ENCODE peak calls at places on chromosomes 3 and 15, in four cellular contexts. S is activated B cell treated with CpG ODN at 0.5 μM for 24 hours, V is breast epithelium, W is GM12864. T is an unnamed sample.

GRCh38 chr3:11582123-11582968 is 61.4 kb downstream of the VGLL4 start:
- DNase-seq in S (no peak), V (peak; percentile 79), W (no peak), T (peak; percentile 89)

GRCh38 chr15:89381888-89382287 is 47.3 kb upstream of the POLG start:
- DNase-seq in S (no peak), V (no peak), W (no peak), T (no peak)

GRCh38 chr3:113436794-113437193 is 4.5 kb downstream of the CFAP44 start:
- DNase-seq in S (no peak), V (no peak), W (no peak), T (no peak)

GRCh38 chr15:34354286-34354685 is 11.2 kb downstream of the NUTM1 start:
- DNase-seq in S (no peak), V (no peak), W (no peak), T (no peak)

GRCh38 chr15:75597667-75598341 is 18.7 kb upstream of the PTPN9 start:
- DNase-seq in S (no peak), V (no peak), W (no peak), T (no peak)

GRCh38 chr3:40042752-40043443 is 233.5 kb downstream of the MYRIP start:
- DNase-seq in S (no peak), V (no peak), W (no peak), T (no peak)

GRCh38 chr3:101100361-101101009 is 107.3 kb upstream of the ABI3BP start:
- DNase-seq in S (no peak), V (no peak), W (no peak), T (no peak)

GRCh38 chr3:114624047-114624445 is 330.2 kb downstream of the TIGIT start:
- DNase-seq in S (no peak), V (no peak), W (no peak), T (peak; percentile 36)

GRCh38 chr3:172808969-172809546 is 58.5 kb downstream of the ECT2 start:
- DNase-seq in S (no peak), V (no peak), W (no peak), T (peak; percentile 8)

GRCh38 chr3:151576524-151576923 is 115.7 kb upstream of the IGSF10 start:
- DNase-seq in S (no peak), V (no peak), W (no peak), T (no peak)

GRCh38 chr3:151579571-151580270 is 118.9 kb upstream of the IGSF10 start:
- DNase-seq in S (no peak), V (peak; percentile 20), W (no peak), T (no peak)

GRCh38 chr3:151581046-151581445 is 120.2 kb upstream of the IGSF10 start:
- DNase-seq in S (no peak), V (no peak), W (no peak), T (no peak)

GRCh38 chr3:151580592-151580991 is 119.7 kb upstream of the IGSF10 start:
- DNase-seq in S (no peak), V (no peak), W (no peak), T (peak; percentile 69)

GRCh38 chr3:151578495-151578894 is 117.6 kb upstream of the IGSF10 start:
- DNase-seq in S (no peak), V (no peak), W (no peak), T (no peak)
- TF ChIP-seq CTCF in S (no peak), V (no peak), W (peak; percentile 49), T (no peak)

GRCh38 chr3:65568497-65568896 is 470.2 kb downstream of the MAGI1 start:
- DNase-seq in S (no peak), V (no peak), W (no peak), T (no peak)

GRCh38 chr3:65569129-65569528 is 469.6 kb downstream of the MAGI1 start:
- DNase-seq in S (no peak), V (no peak), W (no peak), T (no peak)

GRCh38 chr3:65572175-65572777 is 466.4 kb downstream of the MAGI1 start:
- DNase-seq in S (no peak), V (no peak), W (no peak), T (no peak)

GRCh38 chr3:65573548-65574116 is 465.1 kb downstream of the MAGI1 start:
- DNase-seq in S (no peak), V (no peak), W (no peak), T (no peak)

DNA sequence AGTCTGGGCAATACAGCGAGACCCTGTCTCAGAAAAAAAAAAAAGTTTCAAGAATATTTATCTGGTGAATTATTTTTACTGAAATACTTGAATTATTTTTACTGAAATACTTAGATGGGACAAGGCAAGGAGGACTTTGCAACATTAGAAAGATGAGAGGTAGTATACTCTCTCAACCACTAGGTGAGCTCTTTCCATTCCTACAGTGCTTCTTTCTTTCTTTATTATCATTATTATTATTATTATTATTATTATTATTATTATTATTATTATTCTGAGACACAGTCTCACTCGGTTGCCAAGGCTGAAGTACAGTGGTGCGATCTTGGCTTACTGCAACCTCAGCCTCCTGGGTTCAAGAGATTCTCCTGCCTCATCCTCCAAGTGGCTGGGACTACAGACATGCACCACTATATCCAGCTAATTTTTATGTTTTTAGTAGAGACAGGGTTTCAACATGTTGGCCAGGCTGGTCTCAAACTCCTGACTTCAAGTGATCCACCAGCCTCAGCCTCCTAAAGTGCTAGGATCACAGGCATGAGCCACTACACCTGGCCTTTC is 468.8 kb downstream of the MAGI1 start:
- DNase-seq in S (no peak), V (no peak), W (no peak), T (no peak)
- TF ChIP-seq CTCF in S (no peak), V (no peak), W (no peak), T (no peak)

GRCh38 chr3:87503901-87504498 is 227.6 kb upstream of the POU1F1 start:
- DNase-seq in S (no peak), V (no peak), W (peak; percentile 31), T (peak; percentile 19)
- TF ChIP-seq CTCF in S (no peak), V (peak; percentile 49), W (peak; percentile 52), T (peak; percentile 64)

GRCh38 chr15:25694238-25694584 is 168.9 kb downstream of the ATP10A start:
- DNase-seq in S (no peak), V (no peak), W (no peak), T (no peak)
- TF ChIP-seq CTCF in S (no peak), V (no peak), W (no peak), T (no peak)

DNA sequence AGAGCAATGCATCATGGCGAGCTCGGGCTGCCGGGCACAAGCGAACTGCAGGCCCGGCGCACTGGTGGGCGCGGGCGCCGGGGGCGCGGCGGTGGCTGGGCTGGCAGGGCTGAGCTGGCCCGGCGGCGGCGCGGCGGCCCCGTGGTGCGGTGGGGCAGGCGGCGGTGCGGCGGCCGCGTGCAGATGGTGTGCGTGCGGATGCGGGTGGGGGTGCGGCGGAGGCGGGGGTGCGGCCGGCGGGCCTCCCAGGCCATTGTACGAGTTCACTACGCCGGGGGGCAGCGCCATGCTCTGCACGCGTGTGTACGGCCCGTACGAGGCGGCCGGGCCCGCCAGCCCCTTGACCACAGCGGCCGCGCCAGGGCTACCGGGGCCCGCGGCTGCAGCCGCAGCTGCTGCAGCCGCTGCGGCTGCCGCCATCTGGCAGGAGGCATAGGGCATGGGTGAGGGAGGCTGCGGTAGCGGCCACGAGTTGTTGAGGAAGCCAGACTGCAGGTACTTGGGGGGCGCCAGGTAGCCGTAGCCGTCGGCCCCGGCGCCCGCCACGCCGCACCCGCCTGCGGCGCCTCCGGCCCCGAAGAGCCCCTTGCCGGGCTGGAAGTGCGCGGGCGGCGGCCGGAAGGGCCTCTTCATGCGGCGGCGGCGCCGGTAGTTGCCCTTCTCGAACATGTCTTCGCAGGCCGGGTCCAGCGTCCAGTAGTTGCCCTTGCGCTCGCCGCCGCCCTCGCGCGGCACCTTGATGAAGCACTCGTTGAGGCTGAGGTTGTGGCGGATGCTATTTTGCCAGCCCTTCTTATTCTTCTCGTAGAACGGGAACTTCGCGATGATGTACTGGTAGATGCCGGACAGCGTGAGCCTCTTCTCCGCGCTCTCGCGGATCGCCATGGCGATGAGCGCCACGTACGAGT is 1.0 kb downstream of the FOXL2 start:
- DNase-seq in S (peak; percentile 21), V (no peak), W (no peak), T (no peak)
- TF ChIP-seq CTCF in S (no peak), V (no peak), W (peak; percentile 25), T (peak; percentile 25)

GRCh38 chr3:71987089-71987735 is 202.3 kb upstream of the PROK2 start:
- DNase-seq in S (no peak), V (no peak), W (no peak), T (no peak)
- TF ChIP-seq CTCF in S (no peak), V (no peak), W (peak; percentile 27), T (peak; percentile 34)

DNA sequence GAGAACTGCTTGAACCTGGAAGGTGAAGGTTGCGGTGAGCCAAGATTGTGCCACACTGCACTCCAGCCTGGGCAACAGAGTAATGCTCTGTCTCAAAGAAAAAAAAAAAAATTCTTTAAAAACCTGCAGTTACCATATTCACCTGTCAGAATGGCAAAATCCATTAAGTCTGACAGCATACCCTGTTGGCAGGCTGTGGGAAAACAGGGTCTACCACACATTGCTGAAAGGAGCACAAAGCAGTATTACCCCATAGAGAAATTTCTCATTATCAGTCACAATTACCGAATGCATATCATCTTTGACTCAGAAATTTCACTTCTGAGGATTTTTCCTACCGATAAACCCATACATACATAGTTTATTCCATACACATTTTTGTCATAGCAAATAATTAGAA is 264.1 kb upstream of the SLCO3A1 start:
- DNase-seq in S (no peak), V (no peak), W (no peak), T (no peak)
- TF ChIP-seq CTCF in S (no peak), V (no peak), W (no peak), T (no peak)

GRCh38 chr15:78808550-78808949 is 2.7 kb downstream of the ADAMTS7 start:
- DNase-seq in S (no peak), V (no peak), W (peak; percentile 31), T (no peak)
- TF ChIP-seq CTCF in S (no peak), V (no peak), W (peak; percentile 77), T (peak; percentile 37)

T was measured in AG09319.